ENCODE peak calls at places on chromosomes 13 and 19, in seven cellular contexts. C, T, U, M, F, V and N are unnamed samples.
A peak's percentile ranks its signal among the peaks of the same experiment; 100 is the strongest.

GRCh38 chr19:23904406-23904805 is 10.3 kb upstream of the ZNF726 start:
- DNase-seq in C (no peak), T (no peak), U (no peak), M (no peak), F (no peak), V (no peak), N (no peak)

GRCh38 chr13:70088926-70089325 is 18.7 kb upstream of the ATXN8OS start:
- DNase-seq in C (no peak), T (no peak), U (no peak), M (no peak), F (no peak), V (no peak), N (no peak)

GRCh38 chr13:32642316-32642715 is 56.1 kb downstream of the PDS5B start:
- DNase-seq in C (no peak), T (no peak), U (no peak), M (no peak), F (no peak), V (no peak), N (no peak)

GRCh38 chr13:34321986-34322385 is 504.0 kb downstream of the RFC3 start:
- DNase-seq in C (no peak), T (no peak), U (no peak), M (no peak), F (no peak), V (no peak), N (no peak)

GRCh38 chr13:112869202-112870061 is 99.6 kb upstream of the MCF2L start:
- DNase-seq in C (no peak), T (no peak), U (no peak), M (no peak), F (no peak), V (no peak), N (peak; percentile 19)

GRCh38 chr13:110418944-110419343 is 111.9 kb downstream of the COL4A2 start:
- DNase-seq in C (no peak), T (no peak), U (peak; percentile 57), M (no peak), F (no peak), V (no peak), N (no peak)

GRCh38 chr19:50415661-50416033 is 3.1 kb upstream of the SPIB start:
- DNase-seq in C (no peak), T (no peak), U (no peak), M (no peak), F (no peak), V (peak; percentile 88), N (no peak)

GRCh38 chr13:29319451-29319850 is 276.0 kb downstream of the SLC7A1 start:
- DNase-seq in C (no peak), T (no peak), U (no peak), M (no peak), F (no peak), V (no peak), N (no peak)

GRCh38 chr19:32041681-32042292 is 303.6 kb upstream of the ZNF507 start:
- DNase-seq in C (peak; percentile 56), T (peak; percentile 46), U (no peak), M (no peak), F (no peak), V (peak; percentile 41), N (peak; percentile 46)

GRCh38 chr19:42480335-42481095 is 37.8 kb upstream of the CXCL17 start:
- DNase-seq in C (peak; percentile 74), T (peak; percentile 34), U (no peak), M (no peak), F (no peak), V (no peak), N (no peak)

GRCh38 chr13:110616103-110617101 is 1.1 kb downstream of the NAXD start:
- DNase-seq in C (peak; percentile 38), T (peak; percentile 37), U (no peak), M (peak; percentile 10), F (peak; percentile 46), V (no peak), N (no peak)

GRCh38 chr13:92802776-92803175 is 423.8 kb upstream of the GPC6 start:
- DNase-seq in C (no peak), T (no peak), U (no peak), M (no peak), F (peak; percentile 68), V (no peak), N (no peak)

GRCh38 chr19:38190793-38191192 is 33.2 kb downstream of the DPF1 start:
- DNase-seq in C (no peak), T (no peak), U (no peak), M (no peak), F (no peak), V (no peak), N (no peak)

GRCh38 chr13:44801990-44802389 is 187.3 kb downstream of the NUFIP1 start:
- DNase-seq in C (peak; percentile 84), T (no peak), U (no peak), M (no peak), F (peak; percentile 80), V (no peak), N (no peak)

GRCh38 chr19:38433268-38433733 is at the start of gene RYR1:
- DNase-seq in C (peak; percentile 42), T (peak; percentile 44), U (no peak), M (peak; percentile 11), F (no peak), V (peak; percentile 78), N (peak; percentile 45)

GRCh38 chr19:3338541-3339181 is 27.7 kb upstream of the NFIC start:
- DNase-seq in C (no peak), T (peak; percentile 65), U (no peak), M (peak; percentile 69), F (no peak), V (peak; percentile 89), N (no peak)

GRCh38 chr13:23655321-23655720 is 85.1 kb downstream of the TNFRSF19 start:
- DNase-seq in C (no peak), T (no peak), U (no peak), M (no peak), F (peak; percentile 27), V (no peak), N (no peak)

GRCh38 chr13:23657056-23657455 is 86.8 kb downstream of the TNFRSF19 start:
- DNase-seq in C (no peak), T (no peak), U (no peak), M (no peak), F (peak; percentile 23), V (no peak), N (no peak)

GRCh38 chr13:23658929-23659541 is 88.8 kb downstream of the TNFRSF19 start:
- DNase-seq in C (no peak), T (no peak), U (no peak), M (no peak), F (no peak), V (peak; percentile 69), N (no peak)

GRCh38 chr13:23654111-23655110 is 84.2 kb downstream of the TNFRSF19 start:
- DNase-seq in C (peak; percentile 48), T (no peak), U (no peak), M (no peak), F (peak; percentile 78), V (no peak), N (no peak)

DNA sequence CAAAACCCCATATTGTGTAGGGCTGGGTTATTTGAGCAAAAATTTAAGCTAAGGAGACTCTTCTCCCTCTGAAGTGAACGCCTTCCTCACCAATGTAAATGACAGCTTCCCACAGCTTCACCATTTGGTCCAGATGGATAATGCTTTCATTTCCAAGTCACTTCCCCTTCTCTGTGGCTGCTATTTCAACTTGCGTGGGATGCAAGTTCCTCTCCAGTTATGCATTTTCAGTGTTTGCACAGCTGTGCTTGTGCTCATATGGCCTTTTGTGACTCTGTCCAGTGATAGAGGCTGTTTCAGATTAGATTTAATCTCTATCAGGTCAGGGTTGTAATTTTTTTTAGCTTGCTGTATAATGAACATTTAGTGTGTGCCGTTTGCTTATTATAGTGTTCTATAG is 86.4 kb downstream of the TNFRSF19 start:
- DNase-seq in C (peak; percentile 73), T (no peak), U (no peak), M (no peak), F (peak; percentile 96), V (no peak), N (no peak)
- H3K27ac ChIP-seq in C (no peak overlapping the region), T (peak overlapping the region; percentile 18), U (peak overlapping the region; percentile 73), M (no peak overlapping the region), F (peak overlapping the region; percentile 86), V (no peak overlapping the region), N (no peak overlapping the region)

GRCh38 chr19:12647490-12648071 is 19.0 kb downstream of the MAN2B1 start:
- DNase-seq in C (peak; percentile 40), T (peak; percentile 82), U (no peak), M (no peak), F (no peak), V (peak; percentile 89), N (no peak)
- H3K4me3 ChIP-seq in C (no peak overlapping the region), T (no peak overlapping the region), U (peak overlapping the region; percentile 46), M (no peak overlapping the region), F (no peak overlapping the region), V (peak overlapping the region; percentile 51), N (peak overlapping the region; percentile 53)

DNA sequence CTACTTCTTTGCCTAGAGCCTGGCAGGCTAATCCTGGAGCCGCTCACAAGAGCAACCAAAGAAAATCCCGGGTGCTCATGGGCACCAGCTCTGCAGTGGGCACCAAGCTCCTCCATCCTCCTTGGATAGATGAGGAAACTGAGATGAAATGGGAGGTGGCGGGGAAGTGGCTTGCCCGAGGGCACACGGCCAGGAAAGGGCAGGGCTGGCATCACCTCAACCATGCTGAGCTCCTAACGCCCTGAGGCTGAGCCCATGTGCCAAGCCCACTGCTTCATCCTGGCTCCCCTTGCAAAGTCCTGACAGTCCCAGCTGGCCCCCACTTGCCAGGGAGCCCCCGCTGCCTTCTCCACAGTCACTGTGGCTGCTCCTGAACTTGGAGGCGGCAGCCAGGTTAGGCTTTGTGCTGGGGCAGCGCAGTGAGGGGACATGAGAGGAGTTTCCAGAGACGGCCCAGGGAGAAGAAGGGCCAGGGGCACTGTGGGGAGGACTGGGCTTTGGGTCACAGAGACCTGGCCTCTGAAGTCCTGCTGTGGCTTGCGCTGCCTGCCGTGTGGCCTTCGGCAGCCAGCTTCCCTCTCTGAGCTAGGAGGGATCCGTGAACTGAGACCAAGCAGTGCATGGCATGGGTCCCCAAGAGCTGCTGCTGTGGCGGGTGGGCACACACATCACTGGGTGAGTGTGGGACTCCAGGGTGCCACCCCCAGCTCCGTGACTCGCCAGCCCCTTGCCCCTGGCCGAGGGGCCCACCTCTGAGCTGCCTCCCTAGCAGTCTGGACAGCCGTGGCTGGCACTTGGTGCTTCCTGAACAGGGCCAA is 17.5 kb downstream of the TMED1 start:
- DNase-seq in C (no peak), T (no peak), U (no peak), M (no peak), F (no peak), V (no peak), N (no peak)
- H3K27ac ChIP-seq in C (no peak overlapping the region), T (no peak overlapping the region), U (peak overlapping the region; percentile 27), M (no peak overlapping the region), F (peak overlapping the region; percentile 76), V (peak overlapping the region; percentile 56), N (no peak overlapping the region)

GRCh38 chr19:20243629-20244028 is 76.6 kb downstream of the ZNF486 start:
- DNase-seq in C (no peak), T (no peak), U (no peak), M (no peak), F (no peak), V (no peak), N (no peak)

GRCh38 chr19:20247016-20247683 is 80.1 kb downstream of the ZNF486 start:
- DNase-seq in C (peak; percentile 38), T (peak; percentile 53), U (no peak), M (peak; percentile 5), F (peak; percentile 0), V (no peak), N (peak; percentile 69)

GRCh38 chr19:20245309-20245708 is 78.3 kb downstream of the ZNF486 start:
- DNase-seq in C (no peak), T (no peak), U (no peak), M (no peak), F (no peak), V (no peak), N (no peak)

DNA sequence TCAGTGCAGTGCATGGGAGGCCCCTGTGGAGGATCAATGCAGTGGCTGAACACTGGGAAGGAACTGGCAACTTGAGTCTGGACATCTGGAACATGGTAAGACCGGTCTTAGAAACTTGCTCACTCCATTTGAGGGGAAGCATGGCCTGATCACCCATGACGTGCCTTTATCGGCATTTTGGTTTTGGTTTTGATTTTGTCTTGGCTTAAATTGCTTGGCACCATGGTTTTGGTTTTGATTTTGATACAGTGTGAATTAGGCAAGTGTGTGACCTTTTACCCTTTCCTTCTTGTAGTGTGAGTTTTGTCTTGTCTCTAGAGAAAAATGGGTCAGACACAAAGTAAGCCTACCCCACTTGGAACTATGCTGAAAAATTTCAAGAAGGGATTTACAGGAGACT is 77.3 kb downstream of the ZNF486 start:
- DNase-seq in C (no peak), T (no peak), U (no peak), M (no peak), F (no peak), V (no peak), N (no peak)
- H3K4me3 ChIP-seq in C (no peak overlapping the region), T (no peak overlapping the region), U (no peak overlapping the region), M (no peak overlapping the region), F (no peak overlapping the region), V (no peak overlapping the region), N (no peak overlapping the region)